ENCODE peak calls at places on chromosomes 7 and 10, in nine cellular contexts. N is dermis blood vessel endothelial cell; A is RCC 7860; Y is dermis microvascular lymphatic vessel endothelial cell; Z is stimulated activated CD4-positive, alpha-beta T cell treated with anti-CD3 and anti-CD28 coated beads, Interleukin-1b, Interleukin-23, amount 100 ng/mL, for 1 hour; W is NCI-H524 treated with DMSO at 0.1 percent for 48 hours; O is NCI-H446; U is ELR; E is HCT116. L is an unnamed sample.

GRCh38 chr7:128322040-128322643 is 21.6 kb downstream of the RBM28 start:
- DNase-seq in O (no peak), Z (no peak), U (peak; percentile 53), E (no peak), W (no peak), A (peak; percentile 27), Y (no peak), N (peak; percentile 68), L (no peak)

GRCh38 chr7:33814958-33815735 is 90.2 kb upstream of the BMPER start:
- DNase-seq in E (no peak), W (no peak), A (no peak), Z (no peak), Y (no peak), U (no peak), N (no peak), O (no peak), L (no peak)

GRCh38 chr10:8910314-8910713 is 855.8 kb downstream of the GATA3 start:
- DNase-seq in Y (no peak), O (no peak), A (no peak), W (no peak), Z (no peak), N (no peak), U (no peak), E (no peak), L (no peak)

GRCh38 chr7:98266840-98267239 is 14.6 kb upstream of the BRI3 start:
- DNase-seq in A (no peak), W (no peak), U (peak; percentile 46), Z (no peak), O (no peak), N (peak; percentile 54), Y (no peak), E (no peak), L (no peak)

GRCh38 chr10:72124984-72125383 is 36.6 kb upstream of the SPOCK2 start:
- DNase-seq in Y (no peak), E (no peak), N (no peak), U (no peak), Z (no peak), O (no peak), A (no peak), W (no peak), L (no peak)

GRCh38 chr10:128854965-128855364 is 612.1 kb upstream of the MGMT start:
- DNase-seq in Z (no peak), A (no peak), O (no peak), Y (peak; percentile 72), W (no peak), E (no peak), N (peak; percentile 60), U (no peak), L (no peak)

GRCh38 chr7:137986252-137987010 is 15.5 kb downstream of the CREB3L2 start:
- DNase-seq in Y (no peak), A (peak; percentile 96), W (no peak), U (peak; percentile 68), E (no peak), O (no peak), N (no peak), Z (no peak), L (no peak)

GRCh38 chr10:11415095-11415494 is 196.4 kb downstream of the USP6NL start:
- DNase-seq in Z (no peak), E (no peak), W (no peak), N (no peak), U (no peak), A (no peak), Y (no peak), O (no peak), L (no peak)

GRCh38 chr7:151339651-151340377 is 1.8 kb upstream of the NUB1 start:
- DNase-seq in W (no peak), Z (no peak), U (no peak), N (no peak), E (no peak), O (no peak), Y (no peak), A (no peak), L (no peak)

GRCh38 chr10:30557884-30558283 is 71.7 kb downstream of the LYZL2 start:
- DNase-seq in A (peak; percentile 72), Z (no peak), Y (no peak), W (no peak), U (peak; percentile 45), N (no peak), O (no peak), E (no peak), L (no peak)

GRCh38 chr7:103577059-103577458 is 131.1 kb upstream of the SLC26A5 start:
- DNase-seq in Z (no peak), O (no peak), E (no peak), A (no peak), U (no peak), W (no peak), Y (no peak), N (no peak), L (no peak)

GRCh38 chr10:58781873-58782488 is 269.3 kb downstream of the BICC1 start:
- DNase-seq in Z (no peak), U (peak; percentile 68), O (peak; percentile 49), A (peak; percentile 27), Y (peak; percentile 7), W (no peak), E (peak; percentile 47), N (peak; percentile 46), L (no peak)

GRCh38 chr7:123879628-123880027 is 34.7 kb downstream of the HYAL4 start:
- DNase-seq in Y (no peak), O (no peak), Z (no peak), N (no peak), A (no peak), E (no peak), W (no peak), U (no peak), L (no peak)

GRCh38 chr7:151336027-151336720 is 5.4 kb upstream of the NUB1 start:
- DNase-seq in Y (no peak), N (no peak), E (no peak), W (no peak), O (no peak), Z (no peak), A (no peak), U (no peak), L (no peak)

GRCh38 chr7:25308898-25309521 is 80.7 kb upstream of the NPVF start:
- DNase-seq in E (no peak), W (no peak), A (no peak), U (no peak), O (no peak), N (no peak), Y (no peak), Z (no peak), L (no peak)

GRCh38 chr10:131972474-131973071 is 9.2 kb downstream of the BNIP3 start:
- DNase-seq in A (no peak), U (peak; percentile 18), Y (peak; percentile 69), E (no peak), W (no peak), O (no peak), Z (no peak), N (peak; percentile 60), L (no peak)

GRCh38 chr7:97107192-97107800 is 10.2 kb upstream of the SDHAF3 start:
- DNase-seq in E (no peak), Z (no peak), Y (no peak), O (no peak), A (no peak), W (no peak), U (no peak), N (peak; percentile 13), L (no peak)

GRCh38 chr7:90945104-90945752 is 319.0 kb upstream of the FZD1 start:
- DNase-seq in O (no peak), A (no peak), N (no peak), Y (no peak), E (no peak), U (peak; percentile 17), Z (no peak), W (no peak), L (no peak)

GRCh38 chr10:118238573-118239240 is 103.4 kb downstream of the FAM204A start:
- DNase-seq in Z (no peak), O (no peak), Y (no peak), E (no peak), N (no peak), W (no peak), U (peak; percentile 71), A (no peak), L (no peak)

GRCh38 chr7:2471396-2471795 is 4.8 kb downstream of the GRIFIN start:
- DNase-seq in E (no peak), U (peak; percentile 19), N (peak; percentile 65), W (peak; percentile 18), Y (peak; percentile 44), A (no peak), Z (no peak), O (no peak), L (no peak)

L was measured in thoracic aorta.